ENCODE peak calls at places on chromosomes 12 and 14, in eight cellular contexts. Q is RCC 7860; K is activated CD8-positive, alpha-beta memory T cell treated with anti-CD3 and anti-CD28 coated beads, Interleukin-2, amount 10 ng/mL, durations not matched to agents 7 days and 5 days; T is EL; H is cardiac fibroblast; P is HCT116; F is effector memory CD4-positive, alpha-beta T cell; G is pancreas. A is an unnamed sample.

GRCh38 chr12:127268121-127268520 is 998.8 kb upstream of the TMEM132C start:
- DNase-seq in K (no peak), F (no peak), P (no peak), G (no peak), T (no peak), Q (no peak), H (peak; percentile 77), A (no peak)

GRCh38 chr12:113106361-113106760 is 29.2 kb downstream of the RASAL1 start:
- DNase-seq in K (no peak), T (no peak), P (no peak), F (no peak), G (no peak), Q (no peak), H (no peak), A (no peak)

GRCh38 chr12:34302131-34302885 is 280.0 kb downstream of the ALG10 start:
- DNase-seq in H (no peak), K (no peak), G (no peak), F (no peak), T (no peak), P (no peak), Q (no peak), A (no peak)

GRCh38 chr14:34693228-34693939 is 21.0 kb downstream of the CFL2 start:
- DNase-seq in Q (no peak), F (no peak), P (peak; percentile 37), H (peak; percentile 28), T (no peak), K (peak; percentile 42), G (peak; percentile 47), A (no peak)

GRCh38 chr14:70706177-70706576 is 64.5 kb downstream of the TTC9 start:
- DNase-seq in K (no peak), Q (peak; percentile 4), H (no peak), F (no peak), G (no peak), T (peak; percentile 35), P (no peak), A (peak; percentile 52)

GRCh38 chr14:99191663-99192621 is 80.1 kb downstream of the BCL11B start:
- DNase-seq in K (peak; percentile 59), H (peak; percentile 55), Q (no peak), F (peak; percentile 39), G (peak; percentile 60), P (no peak), T (peak; percentile 6), A (peak; percentile 41)

GRCh38 chr14:23492618-23493272 is 23.2 kb downstream of the NGDN start:
- DNase-seq in Q (no peak), K (no peak), F (no peak), G (no peak), P (no peak), H (peak; percentile 46), T (peak; percentile 11), A (no peak)

GRCh38 chr12:32549675-32550079 is 129.4 kb upstream of the DNM1L start:
- DNase-seq in F (no peak), Q (no peak), T (peak; percentile 56), K (no peak), H (peak; percentile 63), P (no peak), G (no peak), A (peak; percentile 94)

GRCh38 chr12:93653079-93653478 is 24.1 kb upstream of the CRADD start:
- DNase-seq in G (no peak), H (no peak), T (no peak), Q (no peak), P (no peak), F (no peak), K (no peak), A (no peak)